ENCODE peak calls at places on chromosome 2, in four cellular contexts. G is K562, K is GM12878, W is HepG2. Z is an unnamed sample.

GRCh38 chr2:36411962-36412444 is 56.4 kb downstream of the CRIM1 start:
- DNase-seq in G (peak), K (no peak), W (no peak), Z (no peak)

GRCh38 chr2:28052691-28053090 is 162.2 kb downstream of the BABAM2 start:
- DNase-seq in G (no peak), K (no peak), W (no peak), Z (no peak)

GRCh38 chr2:86028763-86029381 is 76.8 kb downstream of the POLR1A start:
- DNase-seq in G (no peak), K (no peak), W (no peak), Z (no peak)

GRCh38 chr2:201881382-201881720 is 75.0 kb downstream of the CDK15 start:
- DNase-seq in G (no peak), K (no peak), W (no peak), Z (no peak)

GRCh38 chr2:216371756-216372702 is at the start of gene MARCHF4:
- DNase-seq in G (peak), K (no peak), W (peak), Z (peak)

GRCh38 chr2:214808481-214808931 is 977 bp downstream of the BARD1 start:
- DNase-seq in G (no peak), K (no peak), W (no peak), Z (no peak)

GRCh38 chr2:85728883-85729824 is 24.6 kb upstream of the ATOH8 start:
- DNase-seq in G (peak), K (no peak), W (peak), Z (peak)

GRCh38 chr2:4775668-4776067 is 916.5 kb upstream of the SOX11 start:
- DNase-seq in G (no peak), K (no peak), W (no peak), Z (no peak)

GRCh38 chr2:203739351-203739750 is 32.9 kb downstream of the CD28 start:
- DNase-seq in G (no peak), K (no peak), W (no peak), Z (no peak)

GRCh38 chr2:50952596-50952995 is 79.3 kb downstream of the NRXN1 start:
- DNase-seq in G (no peak), K (no peak), W (no peak), Z (no peak)

GRCh38 chr2:99623035-99623434 is 133.2 kb upstream of the REV1 start:
- DNase-seq in G (no peak), K (no peak), W (no peak), Z (no peak)

GRCh38 chr2:239735131-239735828 is 289.9 kb downstream of the NDUFA10 start:
- DNase-seq in G (peak), K (no peak), W (peak), Z (no peak)

GRCh38 chr2:198782734-198783133 is 675.0 kb downstream of the SATB2 start:
- DNase-seq in G (no peak), K (no peak), W (no peak), Z (no peak)

GRCh38 chr2:44137872-44138551 is 30.7 kb upstream of the PPM1B start:
- DNase-seq in G (no peak), K (no peak), W (no peak), Z (no peak)

GRCh38 chr2:36707050-36707449 is 10.5 kb downstream of the VIT start:
- DNase-seq in G (no peak), K (no peak), W (no peak), Z (no peak)

GRCh38 chr2:239499989-239500914 is 99.4 kb upstream of the HDAC4 start:
- DNase-seq in G (no peak), K (no peak), W (no peak), Z (no peak)

GRCh38 chr2:238667008-238667407 is 180.9 kb upstream of the TWIST2 start:
- DNase-seq in G (no peak), K (no peak), W (no peak), Z (no peak)

GRCh38 chr2:223601932-223602676 is at the start of gene SCG2:
- DNase-seq in G (peak), K (no peak), W (peak), Z (peak)
- TF ChIP-seq BHLHE40 in G (no peak), K (no peak), W (no peak), Z (no peak)

DNA sequence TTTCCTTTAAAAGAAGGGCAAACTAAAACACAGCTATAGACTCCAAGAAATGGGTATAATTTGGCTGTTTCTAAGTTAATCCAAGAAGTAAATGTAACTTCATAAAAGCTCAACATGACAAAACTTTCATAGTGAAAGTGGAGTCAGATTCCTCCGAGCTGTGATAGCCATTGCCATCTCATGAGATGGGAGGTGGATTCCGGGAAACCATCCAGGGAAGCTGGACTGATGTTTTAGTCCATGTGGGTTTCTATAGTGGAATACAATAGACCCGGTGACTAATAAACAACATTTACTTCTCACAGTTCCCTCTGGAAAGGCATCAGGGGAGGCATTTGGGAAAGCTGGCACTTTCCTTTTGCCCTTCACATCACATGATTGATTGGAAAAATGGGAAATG is 10.0 kb upstream of the LAPTM4A start:
- DNase-seq in G (no peak), K (no peak), W (no peak), Z (no peak)
- TF ChIP-seq TARDBP in G (no peak), K (no peak), W (no peak), Z (no peak)

GRCh38 chr2:11680901-11681721 is 11.1 kb upstream of the NTSR2 start:
- DNase-seq in G (no peak), K (no peak), W (no peak), Z (no peak)

GRCh38 chr2:11681722-11682589 is 12.0 kb upstream of the NTSR2 start:
- DNase-seq in G (peak), K (no peak), W (peak), Z (peak)

GRCh38 chr2:11679491-11680130 is 9.6 kb upstream of the NTSR2 start:
- DNase-seq in G (no peak), K (no peak), W (no peak), Z (no peak)

GRCh38 chr2:11679016-11679415 is 9.0 kb upstream of the NTSR2 start:
- DNase-seq in G (no peak), K (no peak), W (no peak), Z (no peak)

DNA sequence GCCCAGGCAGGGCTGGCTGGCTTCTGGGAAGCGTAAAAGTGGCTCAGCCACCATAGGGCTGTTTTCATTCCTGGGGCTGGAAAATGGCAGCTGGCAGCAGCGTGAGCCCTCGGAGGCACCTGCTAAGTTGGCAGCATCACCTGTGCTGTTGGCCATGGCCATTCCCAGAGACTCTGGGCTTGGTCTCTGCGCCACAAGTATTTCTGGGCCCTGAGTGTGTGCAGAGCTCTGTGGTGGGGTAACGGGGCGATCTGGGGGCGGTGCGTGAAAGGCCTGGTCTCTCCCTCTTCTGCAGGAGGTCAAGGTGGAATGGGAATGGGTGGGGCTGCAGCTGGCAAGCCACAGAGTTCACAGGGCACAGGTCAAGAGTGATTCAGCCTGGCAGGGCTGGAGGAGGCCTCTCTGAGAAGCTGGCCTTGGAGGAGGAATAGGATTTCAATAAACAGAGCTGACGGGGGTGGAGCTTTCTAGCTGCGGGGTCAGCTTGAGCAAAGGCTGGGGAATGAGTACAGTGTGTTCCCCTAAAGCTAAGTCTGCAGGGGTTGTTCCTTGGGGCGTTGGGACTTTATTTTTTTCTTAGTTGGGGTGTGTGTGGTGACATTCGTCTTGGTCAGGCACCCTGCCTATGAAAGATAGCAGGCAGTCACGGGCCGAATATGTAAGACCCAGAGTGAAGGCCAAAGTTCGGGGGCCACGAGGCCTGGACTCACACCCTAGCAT is 10.3 kb upstream of the NTSR2 start:
- DNase-seq in G (no peak), K (no peak), W (peak), Z (no peak)
- TF ChIP-seq BHLHE40 in G (no peak), K (no peak), W (no peak), Z (no peak)

DNA sequence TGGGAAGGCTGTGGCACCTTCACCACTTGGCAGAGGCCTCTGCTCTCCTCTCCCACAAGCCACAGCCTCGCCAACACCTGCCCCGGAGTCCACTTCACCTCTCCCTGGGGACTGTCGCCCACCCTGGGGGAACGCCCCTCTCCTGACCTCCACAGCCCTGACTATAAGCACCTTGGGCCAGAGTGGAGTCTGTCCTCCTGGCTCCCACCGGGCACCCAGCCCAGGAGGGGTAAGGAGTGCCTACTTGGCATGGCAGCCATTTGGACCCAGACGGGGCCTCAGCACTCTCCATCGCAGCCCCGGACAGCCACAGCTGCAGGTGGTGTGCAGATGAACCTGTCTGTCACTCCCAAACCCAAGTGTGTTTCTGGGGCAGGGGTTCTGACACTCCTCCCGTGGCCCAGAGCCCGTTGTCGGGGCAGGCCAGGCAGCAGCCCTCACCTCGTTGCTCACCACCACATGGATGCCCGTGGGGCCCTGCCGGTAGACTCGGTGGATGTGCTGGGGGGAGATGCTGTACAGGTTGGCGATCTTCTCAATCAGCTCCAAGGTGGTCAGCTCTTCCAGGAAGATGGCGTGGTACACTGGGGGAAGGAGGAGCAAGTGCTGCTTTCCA is 53.5 kb downstream of the TFCP2L1 start:
- DNase-seq in G (no peak), K (no peak), W (no peak), Z (no peak)
- TF ChIP-seq TARDBP in G (no peak), K (no peak), W (no peak), Z (no peak)

GRCh38 chr2:9950521-9951271 is 797 bp upstream of the GRHL1 start:
- DNase-seq in G (peak), K (no peak), W (no peak), Z (no peak)
- TF ChIP-seq BHLHE40 in G (peak), K (peak), W (no peak), Z (no peak)